ENCODE peak calls at places on chromosomes 5 and 9, in seven cellular contexts. I is sigmoid colon, E is GM10248, C is GM23338, R is fibroblast of mammary gland, Q is PC-3, K is bronchial epithelial cell. Z is an unnamed sample.

GRCh38 chr5:139912804-139913203 is 117.2 kb downstream of the PSD2 start:
- DNase-seq in K (no peak), I (peak), R (no peak), E (no peak), Q (no peak), C (no peak), Z (no peak)

GRCh38 chr9:110444911-110445310 is 107.2 kb upstream of the TXNDC8 start:
- DNase-seq in Q (no peak), C (no peak), I (no peak), R (peak), K (no peak), E (no peak), Z (peak)

GRCh38 chr5:152688561-152689274 is 283.6 kb upstream of the NMUR2 start:
- DNase-seq in K (peak), I (no peak), R (peak), C (no peak), Q (peak), E (no peak), Z (peak)

GRCh38 chr5:68928617-68929302 is 165.1 kb upstream of the SLC30A5 start:
- DNase-seq in K (peak), Q (peak), R (no peak), C (no peak), I (no peak), E (no peak), Z (no peak)

GRCh38 chr9:19154135-19154612 is 26.9 kb upstream of the PLIN2 start:
- DNase-seq in I (peak), E (no peak), C (no peak), K (peak), R (peak), Q (no peak), Z (peak)

GRCh38 chr9:87640385-87640795 is 85.5 kb upstream of the CTSL start:
- DNase-seq in C (no peak), I (no peak), Q (no peak), E (no peak), R (peak), K (no peak), Z (peak)

GRCh38 chr9:94553029-94553938 is 1.6 kb upstream of the PCAT7 start:
- DNase-seq in K (no peak), Q (peak), E (no peak), I (no peak), R (no peak), C (peak), Z (no peak)

GRCh38 chr5:176732736-176733585 is 77.4 kb upstream of the UNC5A start:
- DNase-seq in R (no peak), C (no peak), I (peak), E (no peak), Q (no peak), K (no peak), Z (no peak)

GRCh38 chr9:36382484-36382883 is 17.6 kb downstream of the RNF38 start:
- DNase-seq in E (no peak), K (no peak), Q (no peak), I (no peak), C (peak), R (peak), Z (no peak)

GRCh38 chr5:175520321-175520720 is 42.0 kb downstream of the SFXN1 start:
- DNase-seq in E (no peak), I (no peak), K (no peak), Q (no peak), R (no peak), C (no peak), Z (no peak)

GRCh38 chr5:98454904-98455303 is 318.6 kb upstream of the RGMB start:
- DNase-seq in K (peak), I (no peak), C (no peak), E (no peak), Q (peak), R (peak), Z (peak)

GRCh38 chr5:17216974-17217325 is 481 bp upstream of the BASP1 start:
- DNase-seq in C (peak), I (no peak), E (no peak), Q (peak), K (no peak), R (peak), Z (no peak)

GRCh38 chr5:980941-981340 is 27.7 kb upstream of the NKD2 start:
- DNase-seq in E (no peak), C (no peak), Q (no peak), R (no peak), I (peak), K (no peak), Z (no peak)

GRCh38 chr5:124908603-124909451 is 162.4 kb upstream of the ZNF608 start:
- DNase-seq in Q (no peak), E (peak), R (peak), K (peak), C (no peak), I (no peak), Z (no peak)

GRCh38 chr5:23730023-23730422 is 222.6 kb downstream of the PRDM9 start:
- DNase-seq in I (no peak), C (no peak), Q (no peak), R (no peak), K (no peak), E (no peak), Z (no peak)

GRCh38 chr5:78811121-78811832 is 162.7 kb upstream of the LHFPL2 start:
- DNase-seq in I (no peak), Q (no peak), K (no peak), E (no peak), R (peak), C (no peak), Z (no peak)

GRCh38 chr5:16546712-16547111 is 70.1 kb downstream of the RETREG1 start:
- DNase-seq in C (no peak), K (no peak), I (no peak), R (no peak), Q (no peak), E (no peak), Z (no peak)

GRCh38 chr5:65663804-65664521 is 39.1 kb downstream of the SHLD3 start:
- DNase-seq in K (peak), R (peak), C (peak), Q (peak), I (no peak), E (no peak), Z (peak)

GRCh38 chr9:92711844-92712243 is 41.9 kb upstream of the IPPK start:
- DNase-seq in R (no peak), E (peak), K (no peak), C (no peak), I (no peak), Q (no peak), Z (no peak)

GRCh38 chr5:52738095-52738506 is 49.6 kb upstream of the ITGA1 start:
- DNase-seq in E (no peak), C (no peak), Q (no peak), I (no peak), R (peak), K (peak), Z (peak)

GRCh38 chr5:135448071-135448704 is 1.0 kb upstream of the DCANP1 start:
- DNase-seq in K (peak), Q (no peak), E (peak), I (no peak), R (no peak), C (peak), Z (no peak)

GRCh38 chr9:16213781-16214515 is 656.5 kb downstream of the BNC2 start:
- DNase-seq in Q (peak), E (no peak), C (no peak), I (peak), K (peak), R (peak), Z (peak)

GRCh38 chr5:131617140-131617822 is 17.7 kb downstream of the RAPGEF6 start:
- DNase-seq in E (no peak), K (no peak), C (no peak), I (no peak), Q (no peak), R (no peak), Z (no peak)

GRCh38 chr5:4659836-4660235 is 480.3 kb upstream of the ADAMTS16 start:
- DNase-seq in Q (no peak), I (no peak), E (no peak), C (no peak), K (no peak), R (no peak), Z (no peak)

GRCh38 chr9:77562021-77562748 is 85.9 kb downstream of the GNA14 start:
- DNase-seq in Q (no peak), I (no peak), K (no peak), E (no peak), R (no peak), C (no peak), Z (no peak)

GRCh38 chr9:37309136-37309535 is 113.4 kb upstream of the GRHPR start:
- DNase-seq in I (no peak), Q (peak), E (peak), R (peak), C (peak), K (no peak), Z (peak)

GRCh38 chr5:61401726-61402125 is 69.7 kb downstream of the ZSWIM6 start:
- DNase-seq in I (no peak), K (peak), R (peak), C (no peak), Q (peak), E (no peak), Z (peak)

GRCh38 chr5:68315679-68316271 is 100.2 kb downstream of the PIK3R1 start:
- DNase-seq in K (no peak), Q (no peak), R (no peak), C (no peak), I (no peak), E (peak), Z (no peak)

GRCh38 chr9:135959814-135960213 is 1.4 kb downstream of the UBAC1 start:
- DNase-seq in E (no peak), Q (peak), I (no peak), R (peak), K (peak), C (no peak), Z (no peak)

GRCh38 chr5:169101966-169102365 is 199.0 kb downstream of the SLIT3 start:
- DNase-seq in Q (no peak), E (no peak), K (no peak), C (no peak), I (no peak), R (no peak), Z (no peak)

GRCh38 chr5:6353602-6354001 is 24.7 kb downstream of the MED10 start:
- DNase-seq in C (no peak), E (no peak), Q (no peak), R (no peak), K (no peak), I (no peak), Z (no peak)

GRCh38 chr9:70835323-70835722 is 286.1 kb downstream of the TRPM3 start:
- DNase-seq in R (peak), E (no peak), K (peak), I (no peak), Q (no peak), C (no peak), Z (no peak)

GRCh38 chr5:173753307-173754168 is 134.6 kb upstream of the CPEB4 start:
- DNase-seq in K (peak), R (peak), C (peak), I (no peak), Q (no peak), E (no peak), Z (no peak)

GRCh38 chr5:175741556-175741955 is 83.7 kb downstream of the HRH2 start:
- DNase-seq in R (no peak), E (no peak), I (no peak), K (no peak), C (no peak), Q (no peak), Z (no peak)

GRCh38 chr5:154190652-154191304 is at the start of gene GALNT10:
- DNase-seq in I (peak), K (no peak), Q (peak), E (peak), R (peak), C (peak), Z (no peak)

GRCh38 chr9:129649726-129650679 is 8.1 kb upstream of the ASB6 start:
- DNase-seq in R (peak), I (no peak), E (no peak), Q (no peak), C (no peak), K (no peak), Z (no peak)

GRCh38 chr5:66864240-66864884 is 268.2 kb downstream of the MAST4 start:
- DNase-seq in I (no peak), C (peak), E (peak), K (peak), R (peak), Q (peak), Z (peak)
- TF ChIP-seq CTCF in I (peak), C (peak), E (peak), K (peak), R (peak), Q (peak), Z (peak)

DNA sequence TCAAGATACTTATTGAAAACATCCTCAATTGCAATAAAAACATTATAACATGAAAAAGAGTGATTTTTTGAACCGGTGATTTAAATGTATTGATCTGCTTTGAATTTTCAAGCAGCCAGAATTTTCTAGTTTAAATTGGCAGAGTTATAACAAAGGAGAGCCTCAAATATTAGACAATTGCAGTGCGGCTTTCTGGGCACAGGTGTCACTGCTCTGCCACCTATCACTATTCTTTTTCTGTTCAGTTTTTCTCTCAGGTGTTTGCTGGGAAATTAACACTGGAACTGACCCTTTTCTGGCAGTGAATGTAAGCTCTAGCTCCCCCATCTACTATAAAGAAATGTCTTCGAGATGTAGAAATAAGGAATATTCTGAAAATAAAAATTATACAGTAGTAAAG is 23.0 kb downstream of the ZBED3 start:
- DNase-seq in I (no peak), C (no peak), E (no peak), R (no peak), K (no peak), Q (no peak), Z (no peak)
- TF ChIP-seq CTCF in I (no peak), C (peak), E (no peak), R (no peak), K (peak), Q (peak), Z (peak)

DNA sequence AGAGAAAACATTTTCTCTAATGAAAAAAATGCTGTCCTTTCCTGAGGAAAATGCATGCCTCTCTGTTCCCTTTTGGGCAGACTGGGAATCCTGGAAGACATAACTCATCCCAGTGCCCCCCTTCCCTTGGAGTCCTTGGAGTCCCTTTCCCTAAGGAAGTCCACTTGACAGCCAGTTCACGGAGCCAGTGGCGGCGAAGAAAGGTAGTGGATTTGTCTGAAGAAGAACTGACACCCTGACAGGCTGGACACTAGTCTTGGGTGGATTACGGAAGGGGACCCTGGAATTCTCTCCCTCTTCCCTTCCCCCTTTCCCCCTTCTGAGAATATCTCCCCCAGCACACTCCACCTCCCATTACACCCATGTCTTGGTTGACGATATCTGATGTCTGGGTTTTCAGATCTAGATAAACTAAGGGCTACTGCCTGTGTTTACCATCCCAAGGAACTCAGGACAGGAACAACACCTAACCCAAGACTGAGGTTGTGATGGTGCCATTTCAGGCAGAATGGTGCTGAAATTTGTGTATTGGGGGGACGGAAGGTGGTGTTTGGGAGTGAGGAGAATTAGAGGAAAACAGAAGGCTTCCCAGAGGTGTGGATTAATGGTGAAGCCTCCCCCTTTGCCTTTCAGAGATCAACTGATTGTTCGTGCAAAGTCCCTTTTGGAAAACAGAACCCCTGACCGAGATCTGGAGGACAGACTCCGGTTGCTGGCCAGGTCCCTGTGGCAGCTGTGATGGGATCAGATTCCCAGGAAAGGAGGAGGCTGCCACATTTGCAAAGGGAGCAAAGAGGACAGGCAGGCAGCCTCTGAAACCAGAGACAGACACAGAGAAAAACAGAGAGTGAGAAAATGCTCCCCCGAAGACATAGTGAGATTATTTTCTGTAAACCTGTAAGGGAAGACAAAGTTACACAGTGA is 704 bp downstream of the SPARC start:
- DNase-seq in C (peak), Q (no peak), E (no peak), I (no peak), K (no peak), R (peak), Z (no peak)
- TF ChIP-seq CTCF in C (no peak), Q (no peak), E (no peak), I (no peak), K (no peak), R (no peak), Z (no peak)

DNA sequence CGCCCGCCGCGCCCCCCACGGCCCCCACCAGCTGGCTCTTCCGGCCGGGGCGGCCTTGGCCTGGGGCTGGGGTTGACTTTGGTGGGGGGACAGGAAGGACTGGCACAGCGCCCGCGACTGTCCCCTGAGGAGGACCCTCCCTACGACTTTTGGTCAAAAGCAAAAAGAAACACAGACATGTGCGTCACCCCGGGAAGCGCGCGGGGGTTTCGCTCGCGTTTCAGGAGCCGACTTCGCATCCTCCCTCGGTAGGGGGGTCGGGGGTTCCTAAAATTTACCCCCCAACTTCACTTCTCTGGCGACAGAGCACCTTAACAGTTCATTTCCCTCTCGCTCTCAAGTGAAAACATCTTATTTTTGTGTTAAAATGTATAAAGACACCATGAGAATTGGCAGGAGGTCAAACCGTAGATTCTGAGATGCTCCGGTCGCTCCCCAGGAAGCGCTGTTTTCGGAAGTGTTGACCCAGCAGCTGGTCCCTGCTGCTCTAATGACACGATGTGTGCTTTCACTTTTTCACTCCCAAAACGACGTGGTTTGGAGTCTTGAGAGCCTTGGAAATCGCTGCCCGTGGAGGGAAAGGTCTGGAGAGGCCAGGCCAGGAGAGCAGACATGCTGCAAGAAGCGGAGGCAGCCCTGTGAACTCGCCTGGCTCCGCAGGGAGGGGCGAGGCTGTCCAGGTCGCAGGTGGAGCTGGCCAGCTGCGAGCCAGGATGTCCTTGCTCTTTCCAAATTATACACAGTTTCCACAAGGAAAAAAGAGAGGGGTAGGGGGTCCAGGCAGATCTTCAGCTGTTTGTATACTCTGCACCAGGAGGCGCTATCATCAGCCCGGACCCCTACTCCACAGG is 248.2 kb upstream of the ANKRD55 start:
- DNase-seq in E (peak), I (peak), Q (peak), K (peak), R (peak), C (peak), Z (no peak)
- TF ChIP-seq CTCF in E (no peak), I (no peak), Q (peak), K (peak), R (peak), C (peak), Z (peak)

DNA sequence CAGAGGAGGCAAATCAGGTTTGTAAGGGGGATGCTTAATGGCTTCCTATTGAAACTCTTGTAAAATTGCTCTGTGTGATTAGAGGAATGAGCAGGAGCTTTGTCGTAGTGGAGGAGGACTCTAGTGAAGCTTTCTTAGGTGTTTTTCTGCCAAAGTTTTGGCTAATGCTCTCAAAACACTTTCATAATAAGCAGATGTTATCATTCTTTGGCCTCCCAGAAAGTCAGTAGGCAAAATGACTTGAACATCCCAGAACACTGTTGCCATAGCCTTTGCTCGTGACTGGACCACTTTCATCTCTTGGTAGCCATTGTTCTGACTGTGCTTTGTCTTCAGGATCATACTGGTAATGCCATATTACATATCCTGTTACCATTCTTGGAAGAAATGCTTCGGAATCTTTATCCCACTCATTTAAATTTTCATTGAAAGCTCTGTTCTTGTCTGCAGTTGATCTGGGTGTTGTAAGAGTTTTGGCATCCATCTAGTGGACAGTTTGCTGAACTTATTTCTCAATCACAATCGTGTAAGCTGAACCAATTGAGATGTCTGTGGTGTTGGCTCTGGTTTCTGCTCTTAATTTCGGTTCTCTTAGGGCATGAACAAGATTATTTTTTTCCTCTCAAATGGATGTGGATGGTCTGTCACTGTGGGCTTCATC is 187.6 kb downstream of the COMMD10 start:
- DNase-seq in Q (no peak), R (peak), K (no peak), C (peak), E (no peak), I (no peak), Z (peak)
- TF ChIP-seq CTCF in Q (no peak), R (peak), K (no peak), C (peak), E (no peak), I (no peak), Z (peak)

GRCh38 chr5:10021248-10021647 is 228.4 kb downstream of the ATPSCKMT start:
- DNase-seq in I (no peak), C (peak), R (no peak), E (no peak), Q (no peak), K (no peak), Z (no peak)
- TF ChIP-seq CTCF in I (no peak), C (peak), R (no peak), E (no peak), Q (peak), K (no peak), Z (peak)

Z was measured in HFFc6.